ENCODE peak calls at places on chromosomes 11 and 22, in six cellular contexts. R is nephron progenitor cell, M is ACHN, K is aorta, P is iPS DF 6.9, B is Caco-2. C is an unnamed sample.

GRCh38 chr11:62128835-62129234 is 5.0 kb downstream of the INCENP start:
- DNase-seq in R (no peak), M (no peak), K (no peak), P (no peak), B (no peak), C (no peak)

GRCh38 chr11:120756931-120757330 is 245.4 kb downstream of the GRIK4 start:
- DNase-seq in R (no peak), M (no peak), K (no peak), P (no peak), B (peak; percentile 48), C (no peak)

GRCh38 chr22:19974935-19975706 is 33.5 kb upstream of the TXNRD2 start:
- DNase-seq in R (no peak), M (no peak), K (no peak), P (no peak), B (no peak), C (no peak)

GRCh38 chr11:115745041-115745440 is 240.8 kb upstream of the CADM1 start:
- DNase-seq in R (no peak), M (no peak), K (no peak), P (no peak), B (no peak), C (no peak)

GRCh38 chr11:8699903-8700302 is 17.3 kb downstream of the RPL27A start:
- DNase-seq in R (no peak), M (no peak), K (peak; percentile 71), P (no peak), B (no peak), C (no peak)

GRCh38 chr11:61082161-61082870 is 20.0 kb upstream of the CD5 start:
- DNase-seq in R (no peak), M (no peak), K (no peak), P (no peak), B (no peak), C (no peak)

GRCh38 chr11:73454987-73455386 is 78.8 kb downstream of the RELT start:
- DNase-seq in R (no peak), M (no peak), K (peak; percentile 60), P (no peak), B (no peak), C (no peak)

GRCh38 chr11:113529606-113530005 is 54.4 kb upstream of the DRD2 start:
- DNase-seq in R (no peak), M (no peak), K (no peak), P (no peak), B (no peak), C (no peak)

GRCh38 chr11:116376054-116376453 is 396.7 kb downstream of the BUD13 start:
- DNase-seq in R (no peak), M (no peak), K (no peak), P (no peak), B (peak; percentile 58), C (no peak)

GRCh38 chr22:19663821-19664325 is 50.4 kb upstream of the SEPTIN5 start:
- DNase-seq in R (peak; percentile 43), M (no peak), K (peak; percentile 75), P (no peak), B (no peak), C (no peak)

GRCh38 chr11:116890193-116890592 is 52.8 kb upstream of the APOA1 start:
- DNase-seq in R (no peak), M (no peak), K (no peak), P (no peak), B (no peak), C (no peak)

GRCh38 chr11:120494595-120494994 is 17.0 kb upstream of the GRIK4 start:
- DNase-seq in R (no peak), M (no peak), K (no peak), P (no peak), B (no peak), C (no peak)

C was measured in stimulated activated CD4-positive, alpha-beta T cell treated with anti-CD3 and anti-CD28 coated beads, Interleukin-1b, Interleukin-23, amount 100 ng/mL, for 1 hour.